ENCODE peak calls at places on chromosomes 4 and X, in nine cellular contexts. O, T, M, B, U, A, Y, F and W are unnamed samples.

GRCh38 chrX:140766024-140766611 is 56.6 kb downstream of the LINC00632 start:
- ATAC-seq in T (peak; percentile 39), Y (no peak), A (no peak), F (peak; percentile 80), U (peak; percentile 40), O (no peak), M (no peak), B (peak; percentile 58), W (no peak)

GRCh38 chr4:76224193-76224592 is 10.6 kb upstream of the SCARB2 start:
- ATAC-seq in U (no peak), M (no peak), B (no peak), A (no peak), T (no peak), Y (peak; percentile 34), F (peak; percentile 81), O (no peak), W (no peak)

GRCh38 chr4:60020389-60020788 is 1179.7 kb upstream of the ADGRL3 start:
- ATAC-seq in O (no peak), M (no peak), F (no peak), B (no peak), A (no peak), Y (no peak), T (no peak), U (no peak), W (no peak)

GRCh38 chr4:182143086-182143821 is 99.9 kb upstream of the TENM3 start:
- ATAC-seq in B (peak; percentile 36), M (no peak), T (no peak), O (no peak), F (peak; percentile 14), Y (peak; percentile 43), A (no peak), U (peak; percentile 5), W (no peak)

GRCh38 chrX:108735680-108736508 is 469 bp downstream of the IRS4 start:
- ATAC-seq in U (peak; percentile 62), O (no peak), Y (peak; percentile 60), F (peak; percentile 41), B (peak; percentile 62), T (no peak), M (no peak), A (peak; percentile 29), W (no peak)

GRCh38 chr4:164221631-164222030 is 532.3 kb upstream of the SMIM31 start:
- ATAC-seq in Y (no peak), O (no peak), B (no peak), F (no peak), A (no peak), T (no peak), U (no peak), M (no peak), W (no peak)

GRCh38 chr4:38935391-38936073 is 67.9 kb downstream of the FAM114A1 start:
- ATAC-seq in M (no peak), F (no peak), Y (no peak), U (no peak), T (no peak), A (no peak), B (no peak), O (no peak), W (no peak)

GRCh38 chr4:107939307-107939706 is 8.0 kb downstream of the CYP2U1 start:
- ATAC-seq in A (no peak), T (no peak), U (no peak), B (no peak), F (no peak), O (no peak), M (peak; percentile 90), Y (no peak), W (no peak)

GRCh38 chr4:128560754-128561495 is 248.6 kb upstream of the JADE1 start:
- ATAC-seq in O (no peak), M (no peak), U (peak; percentile 92), B (no peak), F (no peak), T (no peak), Y (no peak), A (no peak), W (no peak)